ENCODE peak calls at places on chromosomes 12 and 14, in four cellular contexts. One of them, this sample, is unnamed.

GRCh38 chr14:23864252-23864651 is 89.3 kb upstream of the DHRS4 start:
- DNase-seq in stomach: no peak
- DNase-seq in body of pancreas: no peak
- DNase-seq in foreskin keratinocyte: no peak
- DNase-seq in this sample: no peak

GRCh38 chr14:102027951-102028350 is 58.9 kb downstream of the HSP90AA1 start:
- DNase-seq in body of pancreas: no peak
- DNase-seq in stomach: no peak
- DNase-seq in foreskin keratinocyte: no peak
- DNase-seq in this sample: no peak

GRCh38 chr12:91364591-91365184 is 182.1 kb upstream of the DCN start:
- DNase-seq in stomach: no peak
- DNase-seq in body of pancreas: no peak
- DNase-seq in foreskin keratinocyte: no peak
- DNase-seq in this sample: no peak

GRCh38 chr12:128537668-128538067 is 270.7 kb downstream of the TMEM132C start:
- DNase-seq in body of pancreas: no peak
- DNase-seq in foreskin keratinocyte: no peak
- DNase-seq in stomach: no peak
- DNase-seq in this sample: no peak

GRCh38 chr14:101022916-101023435 is 119.5 kb upstream of the RTL1 start:
- DNase-seq in body of pancreas: peak
- DNase-seq in stomach: peak
- DNase-seq in foreskin keratinocyte: no peak
- DNase-seq in this sample: no peak

GRCh38 chr12:71955946-71956345 is 17.3 kb downstream of the TPH2 start:
- DNase-seq in body of pancreas: no peak
- DNase-seq in foreskin keratinocyte: no peak
- DNase-seq in stomach: no peak
- DNase-seq in this sample: no peak

GRCh38 chr12:53486730-53487487 is 12.3 kb downstream of the MAP3K12 start:
- DNase-seq in body of pancreas: no peak
- DNase-seq in foreskin keratinocyte: no peak
- DNase-seq in stomach: no peak
- DNase-seq in this sample: no peak

GRCh38 chr12:120855823-120856589 is 48.2 kb downstream of the SPPL3 start:
- DNase-seq in body of pancreas: no peak
- DNase-seq in stomach: no peak
- DNase-seq in foreskin keratinocyte: no peak
- DNase-seq in this sample: no peak

GRCh38 chr14:100726812-100727564 is at the start of gene DLK1:
- DNase-seq in stomach: no peak
- DNase-seq in foreskin keratinocyte: no peak
- DNase-seq in body of pancreas: no peak
- DNase-seq in this sample: no peak

GRCh38 chr14:52551205-52551604 is 1.1 kb downstream of the TXNDC16 start:
- DNase-seq in stomach: no peak
- DNase-seq in foreskin keratinocyte: no peak
- DNase-seq in body of pancreas: no peak
- DNase-seq in this sample: no peak

GRCh38 chr14:52553002-52553670 is 500 bp downstream of the GPR137C start:
- DNase-seq in stomach: peak
- DNase-seq in foreskin keratinocyte: peak
- DNase-seq in body of pancreas: peak
- DNase-seq in this sample: peak

GRCh38 chr14:52553671-52554575 is 1.3 kb downstream of the GPR137C start:
- DNase-seq in body of pancreas: peak
- DNase-seq in foreskin keratinocyte: peak
- DNase-seq in stomach: peak
- DNase-seq in this sample: peak

GRCh38 chr14:52551696-52552062 is 626 bp downstream of the TXNDC16 start:
- DNase-seq in foreskin keratinocyte: peak
- DNase-seq in stomach: no peak
- DNase-seq in body of pancreas: peak
- DNase-seq in this sample: peak

DNA sequence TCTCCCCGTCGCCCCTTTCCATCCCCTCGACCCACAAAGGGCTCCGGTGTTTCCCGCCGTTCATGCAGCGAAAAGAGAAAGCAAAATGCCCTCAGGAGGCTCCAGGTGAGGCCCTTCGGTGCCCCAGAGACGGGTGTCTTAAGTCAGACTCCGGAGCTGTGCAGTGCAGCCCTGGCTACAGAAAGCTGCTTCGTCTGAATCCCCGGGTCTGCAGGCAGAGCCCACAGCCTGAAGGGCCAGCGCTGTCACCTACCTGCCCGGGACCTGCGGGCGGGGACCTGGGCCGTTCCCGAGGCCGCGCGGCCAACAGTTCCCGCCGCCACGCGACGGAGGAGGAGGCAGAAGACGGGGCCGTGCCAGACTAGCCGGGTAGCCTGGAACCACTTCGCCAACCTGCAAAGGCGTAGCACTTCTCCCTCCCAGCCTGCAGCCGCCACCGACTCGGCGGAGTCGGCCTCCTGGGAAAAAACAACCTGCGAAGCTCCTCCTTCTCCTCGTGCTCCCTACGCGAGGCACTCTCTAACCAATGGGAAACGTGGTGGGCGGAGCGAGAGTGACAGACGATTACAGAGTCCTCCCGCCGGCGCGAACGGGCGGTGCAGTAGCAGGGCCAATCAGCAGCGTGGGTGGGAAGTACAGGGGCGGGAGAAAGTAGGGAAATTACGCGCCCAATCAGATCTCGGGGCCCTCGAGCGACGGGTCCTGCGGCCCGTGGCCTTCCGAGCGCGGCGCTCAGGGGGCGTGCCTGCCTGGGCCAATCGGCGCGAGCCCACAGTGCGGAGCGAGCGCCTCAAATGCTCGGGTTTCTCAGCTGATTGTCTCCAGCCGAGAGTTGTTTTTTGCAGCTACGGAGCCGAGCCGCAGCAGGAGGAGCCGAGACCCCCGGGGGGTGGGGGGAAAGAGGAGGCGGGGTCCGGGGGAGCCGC is at the start of the genes GPR137C and TXNDC16:
- DNase-seq in stomach: peak
- DNase-seq in foreskin keratinocyte: peak
- DNase-seq in body of pancreas: peak
- DNase-seq in this sample: peak
- TF ChIP-seq CTCF in stomach: no peak
- TF ChIP-seq CTCF in foreskin keratinocyte: peak
- TF ChIP-seq CTCF in body of pancreas: no peak
- TF ChIP-seq CTCF in this sample: no peak

GRCh38 chr12:3741882-3742672 is 10.8 kb downstream of the CRACR2A start:
- DNase-seq in stomach: no peak
- DNase-seq in body of pancreas: no peak
- DNase-seq in foreskin keratinocyte: no peak
- DNase-seq in this sample: no peak

GRCh38 chr12:3745152-3745551 is 7.8 kb downstream of the CRACR2A start:
- DNase-seq in stomach: no peak
- DNase-seq in body of pancreas: no peak
- DNase-seq in foreskin keratinocyte: no peak
- DNase-seq in this sample: no peak

GRCh38 chr12:3743803-3744202 is 9.1 kb downstream of the CRACR2A start:
- DNase-seq in stomach: no peak
- DNase-seq in foreskin keratinocyte: no peak
- DNase-seq in body of pancreas: no peak
- DNase-seq in this sample: no peak

GRCh38 chr12:3746758-3747157 is 6.2 kb downstream of the CRACR2A start:
- DNase-seq in foreskin keratinocyte: no peak
- DNase-seq in stomach: no peak
- DNase-seq in body of pancreas: no peak
- DNase-seq in this sample: no peak

GRCh38 chr12:3744216-3744883 is 8.6 kb downstream of the CRACR2A start:
- DNase-seq in foreskin keratinocyte: no peak
- DNase-seq in body of pancreas: no peak
- DNase-seq in stomach: no peak
- DNase-seq in this sample: no peak
- TF ChIP-seq CTCF in foreskin keratinocyte: no peak
- TF ChIP-seq CTCF in body of pancreas: no peak
- TF ChIP-seq CTCF in stomach: no peak
- TF ChIP-seq CTCF in this sample: no peak

DNA sequence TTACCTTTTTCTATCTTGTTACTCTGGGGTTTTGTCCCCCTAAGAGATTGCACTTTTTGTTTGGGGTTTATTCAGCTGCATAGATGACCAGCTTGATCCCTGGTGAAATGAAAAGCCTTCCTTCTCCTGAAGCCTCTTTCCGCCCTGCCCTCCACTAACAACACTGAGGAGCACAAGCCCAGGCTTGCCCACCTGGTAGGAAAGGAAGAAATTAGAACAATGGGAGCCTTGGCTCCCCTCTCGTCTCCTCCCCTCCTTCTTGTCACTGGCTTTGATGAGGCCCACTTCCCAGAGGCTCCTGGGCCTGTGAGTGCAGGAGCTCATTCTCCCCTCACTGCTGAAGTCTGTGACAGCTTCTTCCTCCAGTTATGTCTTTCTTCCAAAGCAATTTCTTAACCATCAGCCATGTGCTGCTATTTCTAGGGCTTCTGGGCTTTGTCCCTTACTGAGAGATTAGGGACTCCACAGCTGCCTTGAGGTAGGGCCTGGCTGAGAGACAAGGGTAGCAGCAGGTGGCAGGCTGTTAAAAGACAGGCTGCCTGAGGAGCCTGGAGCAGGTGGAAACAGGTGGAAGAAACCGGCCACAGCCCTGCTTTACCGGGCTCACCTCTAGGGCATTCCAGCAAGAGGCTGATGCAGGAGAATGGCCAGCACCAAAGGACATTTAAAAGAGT is 53.7 kb upstream of the SRSF5 start:
- DNase-seq in foreskin keratinocyte: peak
- DNase-seq in body of pancreas: no peak
- DNase-seq in stomach: peak
- DNase-seq in this sample: no peak
- TF ChIP-seq CTCF in foreskin keratinocyte: peak
- TF ChIP-seq CTCF in body of pancreas: peak
- TF ChIP-seq CTCF in stomach: no peak
- TF ChIP-seq CTCF in this sample: no peak

GRCh38 chr14:55582741-55583140 is 2.7 kb downstream of the KTN1 start:
- DNase-seq in body of pancreas: no peak
- DNase-seq in stomach: no peak
- DNase-seq in foreskin keratinocyte: no peak
- DNase-seq in this sample: no peak

GRCh38 chr14:55581011-55581806 is 1.2 kb downstream of the KTN1 start:
- DNase-seq in body of pancreas: peak
- DNase-seq in foreskin keratinocyte: no peak
- DNase-seq in stomach: peak
- DNase-seq in this sample: peak

GRCh38 chr14:55578511-55578910 is 1.5 kb upstream of the KTN1 start:
- DNase-seq in body of pancreas: no peak
- DNase-seq in stomach: no peak
- DNase-seq in foreskin keratinocyte: no peak
- DNase-seq in this sample: no peak

GRCh38 chr14:55579724-55580400 is at the start of gene KTN1:
- DNase-seq in stomach: peak
- DNase-seq in foreskin keratinocyte: peak
- DNase-seq in body of pancreas: peak
- DNase-seq in this sample: peak

DNA sequence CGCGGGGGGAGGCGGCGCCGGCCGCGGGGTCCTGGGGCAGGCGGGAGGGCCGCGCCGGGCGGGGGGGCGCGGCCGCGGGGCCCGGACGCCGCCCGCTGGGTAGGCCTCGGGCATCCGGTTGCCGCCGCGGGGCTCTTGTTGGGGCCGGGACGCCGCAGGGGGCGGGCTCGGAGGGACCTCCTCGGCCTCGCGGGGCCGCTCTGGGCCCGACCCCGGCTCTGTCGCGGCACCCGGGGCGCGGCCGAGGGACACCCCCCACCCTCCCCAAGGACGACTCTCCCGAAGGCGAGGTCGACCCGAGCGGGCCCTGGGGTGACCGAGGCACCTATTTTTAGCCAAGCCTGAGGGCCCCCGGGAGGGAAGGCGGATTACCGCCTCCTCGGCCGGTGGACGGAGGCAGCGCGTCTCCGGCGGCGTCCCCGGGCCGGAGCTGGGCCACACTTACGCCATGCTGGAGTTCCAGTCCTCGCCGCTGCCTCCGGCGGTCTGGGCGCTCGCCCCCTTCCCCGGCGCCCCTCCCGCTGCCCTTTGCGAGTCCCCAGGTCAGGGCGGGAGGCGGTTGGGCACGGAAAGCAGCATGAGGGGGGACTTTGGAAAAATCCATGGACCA is 499 bp downstream of the KTN1 start:
- DNase-seq in foreskin keratinocyte: no peak
- DNase-seq in stomach: peak
- DNase-seq in body of pancreas: peak
- DNase-seq in this sample: peak
- TF ChIP-seq CTCF in foreskin keratinocyte: no peak
- TF ChIP-seq CTCF in stomach: no peak
- TF ChIP-seq CTCF in body of pancreas: peak
- TF ChIP-seq CTCF in this sample: no peak

GRCh38 chr12:92930421-92930820 is 1.3 kb upstream of the EEA1 start:
- DNase-seq in foreskin keratinocyte: no peak
- DNase-seq in body of pancreas: no peak
- DNase-seq in stomach: no peak
- DNase-seq in this sample: no peak

GRCh38 chr12:92928431-92928961 is 599 bp downstream of the EEA1 start:
- DNase-seq in body of pancreas: no peak
- DNase-seq in foreskin keratinocyte: no peak
- DNase-seq in stomach: no peak
- DNase-seq in this sample: no peak

GRCh38 chr12:92927436-92928116 is 1.5 kb downstream of the EEA1 start:
- DNase-seq in stomach: no peak
- DNase-seq in body of pancreas: no peak
- DNase-seq in foreskin keratinocyte: peak
- DNase-seq in this sample: no peak

GRCh38 chr12:92929957-92930356 is 862 bp upstream of the EEA1 start:
- DNase-seq in stomach: no peak
- DNase-seq in foreskin keratinocyte: no peak
- DNase-seq in body of pancreas: no peak
- DNase-seq in this sample: no peak

GRCh38 chr12:92928962-92929915 is at the start of gene EEA1:
- DNase-seq in foreskin keratinocyte: peak
- DNase-seq in body of pancreas: peak
- DNase-seq in stomach: peak
- DNase-seq in this sample: peak
- TF ChIP-seq CTCF in foreskin keratinocyte: peak
- TF ChIP-seq CTCF in body of pancreas: no peak
- TF ChIP-seq CTCF in stomach: no peak
- TF ChIP-seq CTCF in this sample: no peak

DNA sequence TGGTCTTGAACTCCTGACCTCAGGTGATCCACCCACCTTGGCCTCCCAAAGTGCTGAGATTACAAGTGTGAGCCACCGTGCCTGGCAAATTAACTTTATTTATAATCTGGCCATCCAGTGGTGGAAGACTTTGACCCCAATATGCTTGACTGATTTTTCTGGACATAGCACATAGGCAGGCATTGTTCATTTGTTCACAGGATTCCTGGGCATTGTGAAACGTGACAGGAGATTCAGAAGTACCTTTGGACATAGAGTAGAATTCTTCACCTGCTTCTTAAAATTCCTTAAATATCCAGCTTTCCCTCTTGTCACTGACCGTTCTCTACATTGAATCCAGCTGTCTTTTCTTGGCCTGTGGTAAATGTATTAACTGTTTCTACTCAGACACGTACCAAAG is 103.1 kb downstream of the SCN8A start:
- DNase-seq in stomach: no peak
- DNase-seq in body of pancreas: no peak
- DNase-seq in foreskin keratinocyte: no peak
- DNase-seq in this sample: no peak
- TF ChIP-seq CTCF in stomach: no peak
- TF ChIP-seq CTCF in body of pancreas: no peak
- TF ChIP-seq CTCF in foreskin keratinocyte: no peak
- TF ChIP-seq CTCF in this sample: no peak

This sample was measured in thyroid gland.